ENCODE peak calls at places on chromosome 10, in four cellular contexts. R is GM23338, I is hepatocyte, B is PC-9. F is an unnamed sample.

GRCh38 chr10:44936314-44936975 is 23.2 kb upstream of the RASSF4 start:
- DNase-seq in I (no peak), R (no peak), B (no peak), F (no peak)

GRCh38 chr10:79069325-79070090 is 742 bp downstream of the ZMIZ1 start:
- DNase-seq in R (peak; percentile 44), I (peak; percentile 72), B (no peak), F (peak; percentile 66)

GRCh38 chr10:30433286-30433778 is 652 bp upstream of the MAP3K8 start:
- DNase-seq in B (peak; percentile 71), I (peak; percentile 90), R (peak; percentile 87), F (peak; percentile 57)

GRCh38 chr10:22821501-22821900 is 106.4 kb upstream of the ARMC3 start:
- DNase-seq in B (no peak), I (no peak), R (no peak), F (no peak)

GRCh38 chr10:110171032-110171431 is 36.4 kb upstream of the MXI1 start:
- DNase-seq in B (peak; percentile 40), R (peak; percentile 52), I (no peak), F (no peak)

GRCh38 chr10:43336061-43336460 is 35.4 kb upstream of the FXYD4 start:
- DNase-seq in B (no peak), R (no peak), I (no peak), F (no peak)

GRCh38 chr10:78337646-78338391 is 304.2 kb downstream of the RPS24 start:
- DNase-seq in R (no peak), I (no peak), B (no peak), F (no peak)

GRCh38 chr10:43299579-43299978 is 32.7 kb upstream of the RASGEF1A start:
- DNase-seq in I (no peak), R (no peak), B (no peak), F (peak; percentile 54)

GRCh38 chr10:34319197-34319846 is 495.8 kb downstream of the PARD3 start:
- DNase-seq in I (peak; percentile 81), R (no peak), B (peak; percentile 88), F (no peak)

GRCh38 chr10:63901228-63901627 is 380.0 kb downstream of the REEP3 start:
- DNase-seq in I (no peak), B (no peak), R (peak; percentile 64), F (no peak)

GRCh38 chr10:110893559-110894179 is 21.9 kb downstream of the PDCD4 start:
- DNase-seq in I (peak; percentile 54), R (peak; percentile 71), B (no peak), F (no peak)

GRCh38 chr10:102400598-102401321 is 5.3 kb downstream of the NFKB2 start:
- DNase-seq in R (no peak), I (no peak), B (no peak), F (no peak)

GRCh38 chr10:58453098-58453497 is 59.6 kb upstream of the BICC1 start:
- DNase-seq in I (no peak), R (no peak), B (no peak), F (no peak)

GRCh38 chr10:75957321-75957720 is 525.9 kb downstream of the LRMDA start:
- DNase-seq in I (no peak), R (no peak), B (no peak), F (no peak)

GRCh38 chr10:111877274-111877673 is 306.3 kb downstream of the GPAM start:
- DNase-seq in I (no peak), B (no peak), R (no peak), F (no peak)

GRCh38 chr10:25294032-25294926 is 119.5 kb downstream of the GPR158 start:
- DNase-seq in I (peak; percentile 24), B (peak; percentile 45), R (no peak), F (no peak)

GRCh38 chr10:120861200-120861599 is 10.0 kb downstream of the WDR11 start:
- DNase-seq in R (no peak), B (no peak), I (no peak), F (no peak)

GRCh38 chr10:11823122-11823988 is at the start of gene PROSER2:
- DNase-seq in I (peak; percentile 86), B (no peak), R (peak; percentile 67), F (peak; percentile 22)

GRCh38 chr10:32141018-32141807 is 85.0 kb upstream of the KIF5B start:
- DNase-seq in I (no peak), R (no peak), B (peak; percentile 49), F (no peak)

GRCh38 chr10:23656735-23657134 is 217.9 kb downstream of the OTUD1 start:
- DNase-seq in R (peak; percentile 65), B (no peak), I (peak; percentile 18), F (peak; percentile 20)

GRCh38 chr10:13882112-13882711 is 295.4 kb downstream of the PRPF18 start:
- DNase-seq in B (peak; percentile 97), I (no peak), R (peak; percentile 93), F (no peak)

GRCh38 chr10:25522946-25523608 is 348.3 kb downstream of the GPR158 start:
- DNase-seq in R (peak; percentile 81), B (no peak), I (no peak), F (no peak)

GRCh38 chr10:75646931-75647330 is 215.5 kb downstream of the LRMDA start:
- DNase-seq in B (no peak), R (no peak), I (no peak), F (no peak)

GRCh38 chr10:123069271-123069670 is 60.5 kb downstream of the ACADSB start:
- DNase-seq in R (no peak), B (no peak), I (no peak), F (no peak)

GRCh38 chr10:114920459-114920858 is 17.5 kb upstream of the TRUB1 start:
- DNase-seq in I (no peak), R (no peak), B (no peak), F (no peak)

GRCh38 chr10:110326351-110327032 is 21.8 kb upstream of the SMNDC1 start:
- DNase-seq in B (peak; percentile 89), R (no peak), I (no peak), F (no peak)

GRCh38 chr10:76333331-76333730 is 901.9 kb downstream of the LRMDA start:
- DNase-seq in I (no peak), R (no peak), B (no peak), F (no peak)

GRCh38 chr10:64365663-64366062 is 844.5 kb downstream of the REEP3 start:
- DNase-seq in I (no peak), B (no peak), R (no peak), F (no peak)

GRCh38 chr10:100033766-100034418 is 24.1 kb upstream of the DNMBP start:
- DNase-seq in I (no peak), R (peak; percentile 68), B (peak; percentile 62), F (no peak)

GRCh38 chr10:63416376-63416775 is 49.4 kb downstream of the JMJD1C start:
- DNase-seq in I (no peak), B (no peak), R (no peak), F (no peak)

GRCh38 chr10:128499486-128499885 is 373.3 kb upstream of the MKI67 start:
- DNase-seq in I (no peak), B (no peak), R (no peak), F (no peak)

GRCh38 chr10:132283604-132284382 is 24.0 kb downstream of the STK32C start:
- DNase-seq in B (no peak), R (no peak), I (peak; percentile 50), F (no peak)

GRCh38 chr10:5314866-5315265 is 49.9 kb upstream of the UCN3 start:
- DNase-seq in R (no peak), B (no peak), I (no peak), F (no peak)

GRCh38 chr10:78904196-78904595 is 164.6 kb upstream of the ZMIZ1 start:
- DNase-seq in I (no peak), B (no peak), R (no peak), F (no peak)

GRCh38 chr10:131180086-131180485 is 131.4 kb downstream of the TCERG1L start:
- DNase-seq in R (no peak), B (no peak), I (no peak), F (no peak)

GRCh38 chr10:131183546-131184045 is 127.9 kb downstream of the TCERG1L start:
- DNase-seq in B (no peak), I (no peak), R (no peak), F (no peak)

GRCh38 chr10:131179386-131179785 is 132.1 kb downstream of the TCERG1L start:
- DNase-seq in I (no peak), R (no peak), B (no peak), F (no peak)

GRCh38 chr10:131178956-131179355 is 132.6 kb downstream of the TCERG1L start:
- DNase-seq in R (no peak), I (no peak), B (no peak), F (no peak)

DNA sequence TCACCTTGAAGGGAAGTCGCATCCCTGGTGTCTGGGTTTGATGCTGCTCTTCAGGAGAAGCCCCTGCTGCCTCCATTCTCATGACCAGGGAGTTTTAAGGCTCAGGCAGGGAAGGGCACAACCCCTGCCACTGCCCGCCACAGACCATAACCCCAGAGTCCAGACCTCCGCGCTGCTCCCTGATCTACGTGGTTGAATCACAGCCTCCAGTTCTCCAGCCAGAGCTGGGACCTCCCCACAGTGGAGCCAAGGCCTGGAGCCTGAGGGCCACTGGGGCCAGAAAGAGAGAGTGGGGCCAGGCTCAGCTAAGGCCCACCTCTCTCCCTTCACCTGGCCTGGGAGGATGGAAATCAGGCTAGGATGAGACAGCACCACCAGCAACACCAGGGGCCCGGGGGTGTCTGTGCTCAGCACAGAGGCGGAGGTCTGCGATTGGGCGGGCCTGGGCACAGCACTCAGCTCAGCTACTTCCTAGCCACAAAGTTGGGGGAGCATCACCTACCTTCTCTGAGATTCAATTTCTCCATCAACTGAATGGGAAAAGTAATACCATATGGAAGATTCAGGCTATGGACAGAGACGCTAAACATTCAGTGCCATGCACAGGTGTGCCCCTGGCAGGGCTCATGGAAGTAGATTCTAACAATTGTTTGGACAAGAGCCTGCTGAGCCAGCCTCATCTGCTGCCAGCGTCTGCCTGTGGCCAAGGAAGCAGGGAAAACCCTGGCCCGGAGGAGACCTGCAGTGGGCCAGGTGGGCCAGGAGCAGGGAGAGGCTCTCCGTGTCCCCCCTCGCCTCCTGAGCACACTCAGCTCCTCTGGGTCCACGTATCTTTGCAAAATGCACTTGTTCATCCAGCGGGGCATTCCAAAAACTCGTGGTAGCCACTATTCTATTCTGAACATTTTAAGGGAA is 130.3 kb downstream of the TCERG1L start:
- DNase-seq in I (no peak), B (no peak), R (no peak), F (no peak)
- H2AFZ ChIP-seq in I (no peak overlapping the region), B (no peak overlapping the region), R (no peak overlapping the region), F (no peak overlapping the region)

GRCh38 chr10:8060704-8061121 is 6.2 kb downstream of the GATA3 start:
- DNase-seq in B (no peak), I (no peak), R (peak; percentile 31), F (peak; percentile 61)
- H3K4me3 ChIP-seq in B (no peak overlapping the region), I (no peak overlapping the region), R (peak overlapping the region; percentile 60), F (peak overlapping the region; percentile 65)

GRCh38 chr10:124495725-124496124 is 34.1 kb downstream of the LHPP start:
- DNase-seq in R (no peak), I (no peak), B (no peak), F (no peak)

GRCh38 chr10:124496150-124496549 is 34.5 kb downstream of the LHPP start:
- DNase-seq in I (no peak), B (no peak), R (no peak), F (no peak)

GRCh38 chr10:124493191-124493936 is 31.7 kb downstream of the LHPP start:
- DNase-seq in I (no peak), R (no peak), B (no peak), F (no peak)

GRCh38 chr10:124495176-124495575 is 33.6 kb downstream of the LHPP start:
- DNase-seq in I (no peak), R (no peak), B (no peak), F (no peak)

GRCh38 chr10:124494050-124494807 is 32.6 kb downstream of the LHPP start:
- DNase-seq in I (no peak), R (no peak), B (no peak), F (no peak)
- H2AFZ ChIP-seq in I (no peak overlapping the region), R (no peak overlapping the region), B (no peak overlapping the region), F (no peak overlapping the region)

GRCh38 chr10:90051053-90051452 is 349.7 kb downstream of the KIF20B start:
- DNase-seq in R (no peak), I (no peak), B (no peak), F (no peak)

GRCh38 chr10:90047243-90047729 is 345.9 kb downstream of the KIF20B start:
- DNase-seq in R (no peak), B (no peak), I (no peak), F (no peak)

GRCh38 chr10:90051474-90051873 is 350.1 kb downstream of the KIF20B start:
- DNase-seq in I (no peak), R (no peak), B (no peak), F (no peak)
- H3K4me3 ChIP-seq in I (no peak overlapping the region), R (no peak overlapping the region), B (no peak overlapping the region), F (no peak overlapping the region)

F was measured in DND-41.